ENCODE peak calls at places on chromosomes 12 and 14, in four cellular contexts. One of them, this sample, is unnamed.

GRCh38 chr12:78759387-78759786 is 105.2 kb upstream of the SYT1 start:
- DNase-seq in DMS53: peak; percentile 74
- DNase-seq in suprapubic skin: no peak
- DNase-seq in NCI-H1048: no peak
- DNase-seq in this sample: peak; percentile 52

GRCh38 chr12:93563807-93564538 is 8.5 kb upstream of the SOCS2 start:
- DNase-seq in DMS53: peak; percentile 92
- DNase-seq in suprapubic skin: no peak
- DNase-seq in NCI-H1048: no peak
- DNase-seq in this sample: no peak

GRCh38 chr14:33997611-33998010 is 46.7 kb upstream of the EGLN3 start:
- DNase-seq in DMS53: no peak
- DNase-seq in suprapubic skin: no peak
- DNase-seq in NCI-H1048: no peak
- DNase-seq in this sample: no peak

GRCh38 chr12:89244536-89244935 is 107.8 kb downstream of the DUSP6 start:
- DNase-seq in DMS53: no peak
- DNase-seq in suprapubic skin: no peak
- DNase-seq in NCI-H1048: no peak
- DNase-seq in this sample: no peak

GRCh38 chr12:79591988-79592387 is 98.8 kb downstream of the PAWR start:
- DNase-seq in DMS53: no peak
- DNase-seq in suprapubic skin: no peak
- DNase-seq in NCI-H1048: no peak
- DNase-seq in this sample: no peak

GRCh38 chr12:41556176-41556575 is 368.1 kb downstream of the PDZRN4 start:
- DNase-seq in DMS53: peak; percentile 72
- DNase-seq in suprapubic skin: no peak
- DNase-seq in NCI-H1048: no peak
- DNase-seq in this sample: peak; percentile 1

GRCh38 chr14:96622926-96623325 is 120.7 kb downstream of the PAPOLA start:
- DNase-seq in DMS53: no peak
- DNase-seq in suprapubic skin: peak; percentile 48
- DNase-seq in NCI-H1048: no peak
- DNase-seq in this sample: no peak

GRCh38 chr12:123250471-123251383 is 17.5 kb downstream of the MTRFR start:
- DNase-seq in DMS53: peak; percentile 69
- DNase-seq in suprapubic skin: no peak
- DNase-seq in NCI-H1048: no peak
- DNase-seq in this sample: peak; percentile 88

GRCh38 chr14:24289649-24290283 is 9.8 kb downstream of the DHRS1 start:
- DNase-seq in DMS53: no peak
- DNase-seq in suprapubic skin: no peak
- DNase-seq in NCI-H1048: no peak
- DNase-seq in this sample: no peak

GRCh38 chr14:82915381-82915780 is 1381.7 kb upstream of the SEL1L start:
- DNase-seq in DMS53: no peak
- DNase-seq in suprapubic skin: no peak
- DNase-seq in NCI-H1048: no peak
- DNase-seq in this sample: no peak

GRCh38 chr12:106139422-106140141 is 828 bp upstream of the NUAK1 start:
- DNase-seq in DMS53: peak; percentile 94
- DNase-seq in suprapubic skin: peak; percentile 87
- DNase-seq in NCI-H1048: no peak
- DNase-seq in this sample: peak; percentile 52

GRCh38 chr12:131452444-131452860 is 258.4 kb upstream of the SFSWAP start:
- DNase-seq in DMS53: peak; percentile 48
- DNase-seq in suprapubic skin: no peak
- DNase-seq in NCI-H1048: no peak
- DNase-seq in this sample: no peak

GRCh38 chr12:101877816-101878811 is 734 bp downstream of the DRAM1 start:
- DNase-seq in DMS53: peak; percentile 60
- DNase-seq in suprapubic skin: no peak
- DNase-seq in NCI-H1048: no peak
- DNase-seq in this sample: no peak

This sample was measured in NCI-H510A.